ENCODE peak calls at places on chromosome 1, in nine cellular contexts. K is LoVo; T is smooth muscle cell of the brain vasculature; G is epithelial cell of esophagus; U is EL; W is effector CD4-positive, alpha-beta T cell; N is fibroblast of pulmonary artery; V is GM13976; O is stimulated activated CD8-positive, alpha-beta memory T cell treated with anti-CD3 and anti-CD28 coated beads, Interleukin-4, amount 100 ng/mL, for 1 hour. M is an unnamed sample.

GRCh38 chr1:2999571-2999970 is 21.7 kb upstream of the ACTRT2 start:
- DNase-seq in W (no peak), U (no peak), T (no peak), K (no peak), O (no peak), V (no peak), N (no peak), G (no peak), M (no peak)

GRCh38 chr1:33366766-33367487 is 46.0 kb upstream of the A3GALT2 start:
- DNase-seq in N (no peak), W (no peak), K (no peak), U (no peak), O (no peak), T (no peak), V (no peak), G (no peak), M (no peak)

GRCh38 chr1:63821650-63822049 is 47.8 kb downstream of the ROR1 start:
- DNase-seq in N (peak), V (no peak), U (peak), K (no peak), W (no peak), G (peak), T (no peak), O (no peak), M (no peak)

GRCh38 chr1:39540504-39541031 is 36.0 kb downstream of the PABPC4 start:
- DNase-seq in N (peak), T (peak), K (no peak), V (no peak), U (peak), G (peak), W (no peak), O (no peak), M (peak)

GRCh38 chr1:46037597-46037936 is 94.9 kb downstream of the PIK3R3 start:
- DNase-seq in O (no peak), W (no peak), K (no peak), U (no peak), N (no peak), V (no peak), G (no peak), T (no peak), M (no peak)

GRCh38 chr1:38287036-38287435 is 240.4 kb upstream of the POU3F1 start:
- DNase-seq in U (no peak), G (peak), N (no peak), V (no peak), T (no peak), W (no peak), O (no peak), K (no peak), M (no peak)

GRCh38 chr1:61428146-61428545 is 296.8 kb downstream of the TM2D1 start:
- DNase-seq in T (no peak), V (no peak), G (no peak), N (no peak), K (no peak), W (no peak), U (peak), O (no peak), M (no peak)

GRCh38 chr1:41340655-41341364 is 20.4 kb upstream of the FOXO6 start:
- DNase-seq in N (no peak), G (no peak), W (no peak), U (no peak), V (no peak), T (no peak), K (no peak), O (no peak), M (no peak)